ENCODE peak calls at places on chromosomes 11 and 22, in six cellular contexts. T is GM23338, I is GM12878, N is HCT116, U is Panc1, F is K562. L is an unnamed sample.

GRCh38 chr22:39556970-39557811 is 13.4 kb upstream of the CACNA1I start:
- ATAC-seq in I (peak), T (peak), F (peak), U (peak), N (no peak), L (no peak)

GRCh38 chr11:28760676-28761390 is 652.6 kb downstream of the METTL15 start:
- ATAC-seq in N (no peak), I (no peak), U (no peak), F (no peak), T (no peak), L (no peak)

GRCh38 chr22:19821523-19822300 is 33.0 kb downstream of the GNB1L start:
- ATAC-seq in U (peak), I (no peak), T (peak), F (no peak), N (no peak), L (no peak)

GRCh38 chr11:102580185-102580951 is 44.8 kb downstream of the MMP20 start:
- ATAC-seq in F (no peak), N (no peak), U (peak), T (no peak), I (peak), L (no peak)

GRCh38 chr11:79290766-79291165 is 150.1 kb downstream of the TENM4 start:
- ATAC-seq in N (no peak), F (no peak), I (no peak), U (no peak), T (no peak), L (no peak)

GRCh38 chr22:40612291-40612740 is 24.2 kb downstream of the MRTFA start:
- ATAC-seq in T (no peak), N (no peak), F (peak), U (no peak), I (no peak), L (no peak)

GRCh38 chr11:73028621-73029020 is 113.5 kb downstream of the FCHSD2 start:
- ATAC-seq in T (no peak), U (no peak), I (no peak), N (no peak), F (no peak), L (no peak)

GRCh38 chr11:103542851-103543250 is 433.6 kb downstream of the DYNC2H1 start:
- ATAC-seq in U (no peak), T (no peak), I (no peak), F (no peak), N (no peak), L (no peak)

GRCh38 chr11:9826390-9826789 is 162.5 kb downstream of the SWAP70 start:
- ATAC-seq in F (no peak), I (no peak), N (no peak), U (no peak), T (no peak), L (no peak)

GRCh38 chr22:43312608-43313007 is 30.6 kb downstream of the SCUBE1 start:
- ATAC-seq in U (no peak), F (no peak), T (no peak), N (no peak), I (no peak), L (no peak)

GRCh38 chr11:20351151-20351550 is 12.4 kb upstream of the HTATIP2 start:
- ATAC-seq in N (no peak), F (no peak), T (no peak), I (no peak), U (no peak), L (no peak)

GRCh38 chr11:23095650-23096049 is 235.4 kb upstream of the CCDC179 start:
- ATAC-seq in T (no peak), U (no peak), F (no peak), N (no peak), I (no peak), L (no peak)

GRCh38 chr11:12418019-12418611 is 40.7 kb downstream of the PARVA start:
- ATAC-seq in N (no peak), U (no peak), I (no peak), F (peak), T (peak), L (no peak)

GRCh38 chr11:35937751-35938150 is 6.1 kb upstream of the LDLRAD3 start:
- ATAC-seq in T (peak), N (no peak), U (peak), F (no peak), I (no peak), L (no peak)

GRCh38 chr11:61571869-61572268 is 9.0 kb downstream of the SYT7 start:
- ATAC-seq in N (no peak), I (no peak), T (no peak), F (no peak), U (no peak), L (no peak)

GRCh38 chr11:68457898-68458249 is 2.7 kb upstream of the PPP6R3 start:
- ATAC-seq in U (no peak), T (no peak), N (no peak), I (no peak), F (no peak), L (no peak)

GRCh38 chr11:120714448-120714847 is 202.9 kb downstream of the GRIK4 start:
- ATAC-seq in U (no peak), F (no peak), I (peak), N (no peak), T (no peak), L (no peak)

GRCh38 chr11:64340671-64341335 is 799 bp downstream of the CCDC88B start:
- ATAC-seq in T (peak), I (peak), U (no peak), F (peak), N (no peak), L (no peak)

GRCh38 chr11:76770642-76771445 is 12.3 kb upstream of the TSKU start:
- ATAC-seq in T (peak), F (no peak), N (no peak), U (peak), I (peak), L (peak)

GRCh38 chr11:5973530-5973929 is 5.2 kb upstream of the OR56A5 start:
- ATAC-seq in N (no peak), F (no peak), U (no peak), I (no peak), T (no peak), L (no peak)

GRCh38 chr11:45319077-45319476 is 32.9 kb upstream of the SYT13 start:
- ATAC-seq in F (no peak), I (no peak), N (no peak), T (no peak), U (no peak), L (no peak)

GRCh38 chr11:125772834-125773505 is 5.7 kb downstream of the PATE2 start:
- ATAC-seq in N (no peak), I (no peak), F (no peak), U (no peak), T (no peak), L (no peak)

GRCh38 chr22:25748704-25749103 is 6.7 kb downstream of the MYO18B start:
- ATAC-seq in U (no peak), T (no peak), N (no peak), F (no peak), I (no peak), L (no peak)

GRCh38 chr11:20647976-20648565 is 21.3 kb upstream of the NELL1 start:
- ATAC-seq in T (peak), U (peak), I (peak), F (peak), N (peak), L (no peak)

GRCh38 chr11:57711414-57712255 is at the start of gene MED19:
- ATAC-seq in F (peak), U (peak), I (peak), N (peak), T (peak), L (peak)
- TF ChIP-seq POLR2AphosphoS5 in F (no peak), U (peak), I (peak), N (peak), T (peak), L (peak)

GRCh38 chr11:82980292-82980691 is 78.8 kb downstream of the DDIAS start:
- ATAC-seq in F (no peak), T (no peak), I (peak), U (peak), N (peak), L (no peak)
- TF ChIP-seq POLR2AphosphoS5 in F (no peak), T (no peak), I (no peak), U (no peak), N (no peak), L (no peak)

DNA sequence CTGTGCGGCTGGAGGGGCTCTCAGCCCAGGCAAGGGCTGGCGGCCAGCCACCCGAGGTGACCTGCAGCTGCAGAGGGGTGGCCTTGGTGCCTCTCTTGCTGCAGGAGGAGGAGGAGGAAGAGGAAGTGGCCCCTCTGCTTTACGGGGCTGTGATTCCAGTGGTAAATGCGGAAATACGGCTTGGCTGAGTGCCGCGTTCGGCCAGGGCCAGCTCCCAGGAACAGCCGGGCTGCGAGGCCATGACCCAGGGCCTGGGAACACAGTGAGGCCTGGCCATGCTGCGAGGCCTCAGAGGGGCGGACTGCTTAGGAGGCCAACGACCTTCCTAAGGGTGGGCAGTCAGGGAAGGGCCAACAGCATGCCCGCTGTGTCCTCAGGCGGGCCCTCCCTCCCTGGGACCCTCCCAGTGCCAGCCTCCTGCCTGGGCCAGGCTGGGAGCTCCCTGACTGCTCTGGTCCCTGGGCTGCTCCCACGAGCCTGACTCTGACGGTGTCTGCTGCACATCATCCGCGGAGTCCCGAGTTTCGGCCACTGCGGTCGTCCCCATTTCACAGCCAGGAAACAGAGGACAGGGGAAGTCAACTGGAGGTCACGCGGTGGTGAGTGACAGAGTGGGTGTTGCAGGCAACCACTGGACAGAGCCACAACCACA is 20.8 kb upstream of the PPARA start:
- ATAC-seq in I (peak), U (no peak), N (no peak), T (no peak), F (no peak), L (no peak)
- TF ChIP-seq POLR2AphosphoS5 in I (peak), U (no peak), N (no peak), T (no peak), F (no peak), L (no peak)

DNA sequence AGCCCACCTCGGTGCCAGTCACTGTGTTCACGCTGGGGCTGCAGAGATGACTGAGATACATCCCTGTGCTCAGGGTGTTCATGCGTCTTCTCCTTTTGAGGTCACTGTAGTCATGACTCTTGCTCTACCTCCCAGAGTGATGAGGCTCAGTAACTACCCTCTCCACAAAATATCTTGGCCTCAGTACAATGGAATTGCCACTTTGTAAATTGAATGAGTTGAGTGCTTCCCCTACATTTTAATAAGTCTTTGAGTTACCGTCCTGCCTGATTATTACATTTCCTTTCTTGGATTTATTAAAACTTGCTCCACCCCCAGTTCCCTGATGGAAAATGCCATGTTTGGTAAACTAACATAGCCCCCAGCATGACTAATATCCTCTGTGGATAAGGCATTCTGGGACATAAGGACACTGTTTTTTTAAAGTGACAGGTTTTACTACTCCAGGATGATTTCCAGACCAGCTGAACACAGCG is 15.9 kb downstream of the PRSS23 start:
- ATAC-seq in U (no peak), N (no peak), T (no peak), F (no peak), I (no peak), L (no peak)
- TF ChIP-seq POLR2AphosphoS5 in U (no peak), N (no peak), T (no peak), F (no peak), I (no peak), L (peak)

GRCh38 chr11:1864216-1864615 is 11.3 kb downstream of the LSP1 start:
- ATAC-seq in N (no peak), T (no peak), F (no peak), I (no peak), U (no peak), L (peak)

GRCh38 chr11:1861435-1862411 is 8.8 kb downstream of the LSP1 start:
- ATAC-seq in T (no peak), F (no peak), I (no peak), U (no peak), N (no peak), L (no peak)

GRCh38 chr11:1862588-1863351 is 9.9 kb downstream of the LSP1 start:
- ATAC-seq in I (no peak), U (peak), N (peak), F (no peak), T (no peak), L (peak)

GRCh38 chr11:1864831-1865665 is 12.2 kb downstream of the LSP1 start:
- ATAC-seq in F (no peak), T (no peak), N (no peak), I (peak), U (peak), L (no peak)

DNA sequence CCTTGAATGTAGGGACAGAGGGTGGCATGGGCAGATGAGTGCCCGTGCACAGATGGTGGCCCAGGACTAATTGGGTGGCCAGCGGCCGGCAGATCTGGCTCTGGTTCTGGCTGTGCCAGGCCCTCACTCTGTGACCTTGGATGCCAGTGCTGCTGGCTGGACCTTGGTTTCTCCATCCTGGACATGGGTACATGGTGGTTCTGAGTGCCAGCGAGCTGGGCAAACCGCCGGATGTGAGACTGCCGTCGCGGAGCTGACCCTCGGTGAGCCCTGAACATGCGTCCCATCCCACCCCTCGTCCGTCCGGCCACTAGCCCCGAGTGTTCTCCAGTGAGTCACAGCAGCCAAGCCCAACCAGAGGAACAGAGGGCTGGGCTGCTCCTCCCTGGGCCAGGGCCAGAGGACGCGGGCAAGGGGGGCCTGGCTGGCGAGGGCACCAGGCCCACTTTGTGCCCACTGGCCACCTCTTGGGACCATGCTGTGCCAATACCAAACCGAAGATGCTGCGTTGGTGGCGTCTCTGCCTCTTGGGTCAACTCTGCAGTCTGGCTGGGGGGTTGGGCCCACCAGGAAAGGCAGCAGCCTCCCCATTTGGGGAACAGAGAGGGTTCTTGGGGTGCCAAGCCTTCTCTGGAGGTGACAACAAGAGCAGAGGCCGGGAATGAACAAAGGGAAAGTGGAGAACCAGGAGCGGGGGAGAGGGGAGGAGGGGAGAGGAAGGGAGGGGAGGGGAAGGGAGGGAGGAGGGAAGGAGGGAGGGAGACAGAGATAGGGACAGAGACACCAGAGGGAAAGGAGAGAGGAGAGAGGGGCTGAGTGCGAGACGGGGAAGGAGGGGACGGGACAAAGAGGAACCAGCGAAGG is 10.7 kb downstream of the LSP1 start:
- ATAC-seq in I (no peak), N (peak), F (peak), U (peak), T (peak), L (peak)
- TF ChIP-seq POLR2AphosphoS5 in I (no peak), N (peak), F (no peak), U (peak), T (no peak), L (peak)